ENCODE peak calls at places on chromosomes 6 and 20, in seven cellular contexts. O is COLO829; L is HTR-8/SVneo; I is uterus; M is foreskin fibroblast; U is MM.1S; R is CD8-positive, alpha-beta T cell. W is an unnamed sample.

GRCh38 chr6:159833556-159833955 is 33.5 kb downstream of the PNLDC1 start:
- DNase-seq in O (no peak), L (peak; percentile 38), I (no peak), M (peak; percentile 83), U (no peak), R (no peak), W (no peak)

GRCh38 chr6:14016930-14017625 is 92.3 kb downstream of the RNF182 start:
- DNase-seq in O (peak; percentile 83), L (no peak), I (no peak), M (no peak), U (no peak), R (no peak), W (no peak)

GRCh38 chr6:28659250-28659566 is 133.5 kb downstream of the GPX5 start:
- DNase-seq in O (no peak), L (no peak), I (no peak), M (no peak), U (no peak), R (no peak), W (no peak)

GRCh38 chr20:39076958-39077357 is 114.8 kb downstream of the DHX35 start:
- DNase-seq in O (no peak), L (no peak), I (no peak), M (no peak), U (no peak), R (no peak), W (no peak)

GRCh38 chr6:3317741-3318211 is 59.0 kb downstream of the PSMG4 start:
- DNase-seq in O (no peak), L (no peak), I (no peak), M (peak; percentile 23), U (no peak), R (no peak), W (no peak)

GRCh38 chr6:114171473-114171872 is 171.3 kb downstream of the HS3ST5 start:
- DNase-seq in O (no peak), L (no peak), I (no peak), M (no peak), U (no peak), R (no peak), W (no peak)

GRCh38 chr6:165183496-165184140 is 125.8 kb downstream of the C6orf118 start:
- DNase-seq in O (peak; percentile 76), L (no peak), I (no peak), M (no peak), U (no peak), R (no peak), W (no peak)

GRCh38 chr20:4468114-4468513 is 253.6 kb upstream of the PRND start:
- DNase-seq in O (no peak), L (no peak), I (no peak), M (peak; percentile 22), U (no peak), R (no peak), W (no peak)

GRCh38 chr6:82088978-82089855 is 158.3 kb downstream of the IBTK start:
- DNase-seq in O (peak; percentile 48), L (no peak), I (no peak), M (no peak), U (no peak), R (no peak), W (no peak)

GRCh38 chr6:7282097-7282906 is 30.7 kb downstream of the SSR1 start:
- DNase-seq in O (no peak), L (no peak), I (no peak), M (no peak), U (no peak), R (no peak), W (no peak)

W was measured in left lobe of liver.